ENCODE peak calls at places on chromosomes 5 and 9, in eight cellular contexts. L, K, H, A, Y, X, M and P are unnamed samples. For H3K4me1, the result is how much of the 10 kb centered on the place peaks cover.

GRCh38 chr9:122988141-122988540 is 45.3 kb upstream of the GPR21 start:
- DNase-seq in L (no peak), K (no peak), H (no peak), A (no peak), Y (no peak), X (no peak), M (no peak), P (no peak)

GRCh38 chr5:131991593-131992324 is 19.7 kb downstream of the ACSL6 start:
- DNase-seq in L (no peak), K (no peak), H (peak), A (no peak), Y (no peak), X (no peak), M (no peak), P (no peak)

GRCh38 chr5:89493414-89493813 is 610.4 kb upstream of the MEF2C start:
- DNase-seq in L (no peak), K (no peak), H (no peak), A (no peak), Y (no peak), X (no peak), M (no peak), P (no peak)

GRCh38 chr5:63233906-63234305 is 655.3 kb downstream of the LRRC70 start:
- DNase-seq in L (no peak), K (no peak), H (no peak), A (no peak), Y (no peak), X (no peak), M (no peak), P (peak)

GRCh38 chr5:109740329-109740728 is 50.6 kb downstream of the MAN2A1 start:
- DNase-seq in L (no peak), K (no peak), H (no peak), A (no peak), Y (no peak), X (no peak), M (no peak), P (peak)

GRCh38 chr5:91283899-91284298 is 99.2 kb downstream of the ARRDC3 start:
- DNase-seq in L (no peak), K (peak), H (no peak), A (no peak), Y (peak), X (no peak), M (no peak), P (peak)

GRCh38 chr9:23434654-23435053 is 391.4 kb downstream of the ELAVL2 start:
- DNase-seq in L (no peak), K (no peak), H (no peak), A (no peak), Y (no peak), X (no peak), M (no peak), P (no peak)

GRCh38 chr5:92613546-92613945 is 967.5 kb downstream of the NR2F1-AS1 start:
- DNase-seq in L (no peak), K (no peak), H (no peak), A (no peak), Y (no peak), X (no peak), M (no peak), P (peak)

GRCh38 chr5:139232161-139232724 is 34.1 kb upstream of the SIL1 start:
- DNase-seq in L (no peak), K (no peak), H (no peak), A (no peak), Y (no peak), X (no peak), M (no peak), P (no peak)

GRCh38 chr5:52132053-52132452 is 655.7 kb upstream of the ITGA1 start:
- DNase-seq in L (no peak), K (no peak), H (no peak), A (no peak), Y (no peak), X (no peak), M (no peak), P (no peak)

GRCh38 chr9:34246453-34246852 is 67.6 kb downstream of the UBAP1 start:
- DNase-seq in L (no peak), K (no peak), H (no peak), A (no peak), Y (no peak), X (no peak), M (no peak), P (no peak)

DNA sequence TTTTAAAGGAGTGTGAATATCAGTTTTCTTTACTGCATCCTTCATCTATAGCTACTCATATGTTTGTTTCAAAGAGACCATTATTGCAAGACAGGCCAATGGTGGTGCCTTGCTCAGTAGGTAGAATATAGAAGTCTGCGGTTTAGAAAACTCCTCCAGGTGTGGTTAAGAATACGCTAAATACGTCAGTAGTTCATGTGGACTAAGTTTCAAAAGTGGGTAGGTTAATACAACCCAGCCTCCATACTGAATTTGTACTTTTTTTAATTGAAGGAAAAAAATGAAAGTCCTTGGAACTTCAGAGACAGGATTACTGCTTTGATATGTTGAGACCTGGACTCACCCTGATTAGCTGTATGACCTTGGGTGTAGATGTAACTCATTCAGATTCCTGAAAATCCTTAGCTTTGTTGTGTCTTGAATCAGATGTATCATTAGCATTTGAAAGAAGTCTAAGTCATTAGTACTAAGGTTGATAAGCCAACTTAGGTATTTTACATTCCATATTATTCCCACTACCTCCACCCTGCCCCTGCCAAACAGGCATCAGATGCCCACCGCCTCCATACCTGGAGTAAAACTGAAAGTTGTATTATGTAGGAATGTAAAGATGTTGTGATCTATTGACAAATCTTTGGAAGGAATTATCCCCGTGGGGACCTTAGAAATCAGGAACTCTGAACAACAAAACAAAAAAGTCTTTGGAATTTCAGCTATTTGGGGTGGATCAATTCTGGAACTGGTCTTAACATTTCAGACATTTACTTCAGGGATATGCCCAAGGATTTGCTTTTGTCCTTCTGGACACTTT is 6.1 kb downstream of the BASP1 start:
- DNase-seq in L (no peak), K (no peak), H (no peak), A (no peak), Y (no peak), X (no peak), M (no peak), P (no peak)
- H3K4me1 ChIP-seq in L (under half), K (half or more), H (under half), A (under half), Y (under half), X (under half), M (under half), P (half or more)

GRCh38 chr9:98991981-98992884 is 48.5 kb downstream of the COL15A1 start:
- DNase-seq in L (no peak), K (no peak), H (no peak), A (no peak), Y (no peak), X (no peak), M (no peak), P (no peak)
- H3K4me1 ChIP-seq in L (under half), K (half or more), H (under half), A (under half), Y (under half), X (under half), M (half or more), P (under half)

GRCh38 chr9:74500584-74500924 is 3.4 kb downstream of the RORB start:
- DNase-seq in L (no peak), K (no peak), H (no peak), A (no peak), Y (no peak), X (no peak), M (no peak), P (no peak)
- H3K4me1 ChIP-seq in L (under half), K (under half), H (under half), A (under half), Y (under half), X (under half), M (under half), P (under half)

DNA sequence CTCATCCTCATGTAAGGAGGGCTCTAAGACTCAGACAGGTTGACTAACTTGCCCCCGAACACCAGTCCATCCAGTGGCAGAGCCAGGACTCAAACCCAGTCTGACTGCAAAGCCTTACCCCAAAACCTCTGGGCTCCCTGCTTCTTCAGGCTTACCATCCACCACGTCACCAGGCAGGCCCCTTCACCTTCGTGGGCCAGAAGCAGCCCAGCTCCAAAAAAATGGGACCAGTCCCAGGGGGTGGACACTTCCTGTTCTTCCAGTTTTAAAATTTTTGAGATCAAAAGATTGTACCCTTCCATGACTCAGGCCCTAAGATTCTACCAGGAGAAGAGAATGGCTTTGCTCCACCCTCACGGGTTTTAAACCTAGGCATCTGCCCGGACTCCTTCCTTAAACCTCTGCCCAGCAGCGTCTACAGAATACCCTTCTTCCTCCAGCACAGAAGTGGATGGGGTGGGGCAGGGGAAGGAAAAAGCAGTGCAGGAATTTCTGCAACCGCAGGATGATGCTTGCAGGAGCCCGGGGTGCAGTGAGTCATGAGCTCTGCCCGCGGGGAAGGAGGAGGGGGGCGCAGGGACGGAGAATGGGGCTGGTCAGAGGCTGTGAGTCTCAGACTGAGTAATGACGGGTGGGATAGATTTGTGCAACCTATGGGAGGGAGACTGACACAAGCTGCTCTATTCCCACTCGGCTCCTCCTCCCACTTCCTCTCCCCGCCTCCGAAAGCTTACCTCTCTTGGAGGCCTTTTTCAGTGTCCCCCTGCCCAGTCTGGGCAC is 50.4 kb upstream of the STXBP1 start:
- DNase-seq in L (no peak), K (peak), H (peak), A (no peak), Y (peak), X (peak), M (peak), P (peak)
- H3K4me1 ChIP-seq in L (half or more), K (half or more), H (half or more), A (under half), Y (half or more), X (under half), M (half or more), P (half or more)

GRCh38 chr9:129352157-129352870 is 174.3 kb upstream of the IER5L start:
- DNase-seq in L (no peak), K (no peak), H (no peak), A (no peak), Y (no peak), X (peak), M (no peak), P (no peak)
- H3K4me1 ChIP-seq in L (under half), K (under half), H (under half), A (under half), Y (under half), X (under half), M (under half), P (under half)

GRCh38 chr9:109110326-109111014 is 9.3 kb downstream of the TMEM245 start:
- DNase-seq in L (no peak), K (peak), H (no peak), A (no peak), Y (no peak), X (no peak), M (no peak), P (peak)
- H3K4me1 ChIP-seq in L (under half), K (under half), H (half or more), A (half or more), Y (under half), X (under half), M (half or more), P (under half)

GRCh38 chr9:79663299-79663698 is 91.5 kb downstream of the TLE4 start:
- DNase-seq in L (no peak), K (no peak), H (no peak), A (no peak), Y (no peak), X (no peak), M (no peak), P (no peak)
- H3K4me1 ChIP-seq in L (under half), K (under half), H (under half), A (under half), Y (under half), X (under half), M (under half), P (under half)

DNA sequence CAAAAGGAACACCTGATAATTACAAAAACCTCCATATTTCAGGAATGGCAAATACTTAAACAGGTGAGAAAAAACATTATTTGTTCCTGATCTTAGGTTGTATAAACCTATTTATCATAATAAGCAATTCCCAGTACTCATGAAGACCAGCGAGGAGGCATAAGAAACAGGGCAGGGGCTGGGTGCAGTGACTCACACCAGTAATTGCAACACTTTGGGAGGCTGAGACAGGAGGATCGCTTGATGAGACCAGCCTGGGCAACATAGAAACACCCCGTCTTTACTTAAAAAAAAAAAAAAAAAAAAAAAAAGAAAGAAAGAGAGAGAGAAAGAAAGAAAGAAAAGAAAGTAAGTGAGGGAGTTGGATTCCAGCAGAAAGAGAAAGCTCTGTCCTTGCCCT is 21.6 kb downstream of the CCNJL start:
- DNase-seq in L (no peak), K (no peak), H (no peak), A (no peak), Y (no peak), X (no peak), M (no peak), P (no peak)
- H3K4me1 ChIP-seq in L (under half), K (under half), H (under half), A (under half), Y (under half), X (under half), M (half or more), P (under half)